ENCODE peak calls at places on chromosomes 6 and 20, in six cellular contexts. T is uterus, W is endothelial cell of umbilical vein, X is psoas muscle, D is AG04450, N is bronchial epithelial cell. O is an unnamed sample.

GRCh38 chr6:95572098-95572497 is 5.2 kb upstream of the MANEA start:
- DNase-seq in T (no peak), W (peak), X (no peak), D (no peak), N (peak), O (no peak)

GRCh38 chr20:63087872-63088680 is 81.3 kb upstream of the BHLHE23 start:
- DNase-seq in T (peak), W (no peak), X (no peak), D (no peak), N (no peak), O (no peak)

GRCh38 chr6:55675936-55676335 is 96.9 kb upstream of the HMGCLL1 start:
- DNase-seq in T (no peak), W (no peak), X (no peak), D (no peak), N (no peak), O (no peak)

GRCh38 chr6:22053385-22053997 is 243.3 kb downstream of the PRL start:
- DNase-seq in T (no peak), W (no peak), X (no peak), D (no peak), N (no peak), O (no peak)

GRCh38 chr20:60269571-60270162 is 311.4 kb downstream of the CDH26 start:
- DNase-seq in T (no peak), W (no peak), X (no peak), D (no peak), N (no peak), O (no peak)

GRCh38 chr20:57964011-57964862 is 254.4 kb upstream of the PMEPA1 start:
- DNase-seq in T (no peak), W (no peak), X (peak), D (no peak), N (no peak), O (no peak)

GRCh38 chr6:5782783-5783567 is 223.8 kb downstream of the NRN1 start:
- DNase-seq in T (no peak), W (no peak), X (peak), D (peak), N (no peak), O (no peak)

GRCh38 chr20:53609501-53610445 is 16.1 kb upstream of the ZNF217 start:
- DNase-seq in T (no peak), W (peak), X (peak), D (no peak), N (peak), O (no peak)

GRCh38 chr6:150588862-150589499 is 10.7 kb upstream of the PLEKHG1 start:
- DNase-seq in T (no peak), W (no peak), X (no peak), D (no peak), N (no peak), O (no peak)

GRCh38 chr6:102732908-102733307 is 1339.4 kb downstream of the GRIK2 start:
- DNase-seq in T (no peak), W (no peak), X (no peak), D (no peak), N (peak), O (no peak)

GRCh38 chr6:11672669-11673068 is 105.9 kb downstream of the ADTRP start:
- DNase-seq in T (no peak), W (no peak), X (no peak), D (no peak), N (no peak), O (no peak)

GRCh38 chr6:11672261-11672660 is 106.3 kb downstream of the ADTRP start:
- DNase-seq in T (no peak), W (no peak), X (no peak), D (no peak), N (no peak), O (no peak)

GRCh38 chr6:11681357-11681756 is 97.2 kb downstream of the ADTRP start:
- DNase-seq in T (no peak), W (no peak), X (no peak), D (no peak), N (no peak), O (no peak)

GRCh38 chr6:11675610-11676009 is 103.0 kb downstream of the ADTRP start:
- DNase-seq in T (no peak), W (no peak), X (no peak), D (no peak), N (peak), O (no peak)
- TF ChIP-seq CTCF in T (no peak), W (no peak), X (peak), D (peak), N (peak), O (no peak)

DNA sequence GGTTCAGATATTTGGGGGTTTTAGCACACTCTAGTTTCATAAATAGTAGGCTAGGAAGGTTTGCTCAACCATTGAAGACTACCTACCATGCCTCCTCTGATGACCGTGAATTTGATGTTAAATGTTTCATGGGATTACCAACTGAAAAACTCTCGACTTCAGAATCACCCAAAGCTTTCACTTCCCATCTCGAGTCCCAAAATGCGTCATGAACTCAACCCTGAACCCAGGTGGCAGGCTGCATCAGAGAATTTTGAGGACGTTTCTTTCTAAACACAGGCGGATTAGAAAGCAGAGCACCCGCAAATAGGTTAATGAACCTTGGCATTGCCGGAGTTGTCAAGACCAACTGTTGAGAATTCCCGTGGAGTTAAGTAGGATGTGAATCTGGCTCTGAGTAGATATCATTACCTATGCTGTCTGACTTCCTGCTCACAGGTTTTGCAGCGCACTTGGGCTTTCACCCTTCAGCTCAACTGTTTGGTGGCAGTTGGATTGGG is 98.4 kb upstream of the ADTRP start:
- DNase-seq in T (no peak), W (no peak), X (no peak), D (no peak), N (no peak), O (no peak)
- H3K4me3 ChIP-seq in T (no peak), W (no peak), X (no peak), D (no peak), N (no peak), O (no peak)

DNA sequence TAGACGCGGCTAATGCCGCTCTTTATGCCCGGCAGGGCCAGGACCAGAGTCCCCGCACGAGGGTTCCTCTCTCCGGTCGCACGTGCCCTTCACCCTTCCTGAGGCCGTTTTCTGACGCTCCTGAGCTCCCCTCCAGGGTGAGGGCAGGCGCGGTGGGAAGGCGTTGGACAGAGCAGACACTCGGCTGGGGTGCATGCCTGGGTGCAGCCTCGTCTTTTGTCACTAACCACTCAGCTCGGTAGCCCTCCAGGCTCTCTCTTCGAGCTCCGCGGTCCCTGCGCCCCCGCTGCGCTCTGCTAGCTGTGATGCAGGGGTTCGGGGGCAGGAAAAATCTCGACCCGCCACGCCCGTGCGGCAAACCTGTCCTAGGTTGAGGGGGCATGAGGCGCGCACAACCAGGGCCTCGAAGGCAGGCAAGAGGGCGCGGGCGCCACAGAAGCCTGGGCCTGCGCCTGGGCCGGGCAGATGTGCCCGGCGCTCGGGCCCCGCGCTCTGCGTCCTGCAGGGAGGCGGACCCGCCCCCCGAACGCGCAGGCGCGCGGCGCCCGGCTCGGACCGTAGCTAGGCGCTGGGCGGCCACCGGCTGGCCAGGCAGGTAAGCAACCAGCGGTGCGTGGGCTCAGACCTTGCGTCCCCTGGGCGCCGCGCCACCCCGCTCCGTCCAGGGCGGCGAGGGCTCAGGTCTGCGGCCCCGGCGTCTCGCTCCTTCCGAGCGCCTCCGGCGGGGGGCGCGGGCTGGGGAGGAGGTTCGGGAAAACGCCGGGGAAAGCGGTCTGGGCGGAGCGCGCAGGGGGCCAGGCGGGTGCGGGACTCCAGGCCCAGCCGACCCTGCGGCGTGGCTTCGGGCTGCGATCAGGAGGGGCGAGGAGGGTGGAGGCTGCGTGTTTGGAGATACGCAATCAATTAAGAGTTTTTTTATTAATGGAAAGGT is at the start of gene L3MBTL1:
- DNase-seq in T (no peak), W (peak), X (peak), D (no peak), N (peak), O (no peak)
- TF ChIP-seq CTCF in T (no peak), W (no peak), X (no peak), D (peak), N (peak), O (no peak)

GRCh38 chr6:122792796-122793195 is 3.7 kb downstream of the SMPDL3A start:
- DNase-seq in T (no peak), W (no peak), X (no peak), D (no peak), N (no peak), O (no peak)

GRCh38 chr6:122788663-122789062 is 395 bp upstream of the SMPDL3A start:
- DNase-seq in T (no peak), W (no peak), X (no peak), D (no peak), N (no peak), O (no peak)

GRCh38 chr6:122789862-122790739 is 1.0 kb downstream of the SMPDL3A start:
- DNase-seq in T (peak), W (peak), X (peak), D (no peak), N (peak), O (no peak)

GRCh38 chr6:122789078-122789861 is at the start of gene SMPDL3A:
- DNase-seq in T (peak), W (peak), X (peak), D (peak), N (peak), O (peak)

GRCh38 chr6:122790740-122791679 is 2.0 kb downstream of the SMPDL3A start:
- DNase-seq in T (no peak), W (no peak), X (no peak), D (no peak), N (no peak), O (no peak)
- H3K4me3 ChIP-seq in T (peak), W (no peak), X (peak), D (peak), N (no peak), O (peak)

GRCh38 chr20:25325073-25325472 is 65.6 kb downstream of the ABHD12 start:
- DNase-seq in T (no peak), W (no peak), X (no peak), D (no peak), N (no peak), O (no peak)

GRCh38 chr20:25321991-25322390 is 68.6 kb downstream of the ABHD12 start:
- DNase-seq in T (no peak), W (no peak), X (no peak), D (no peak), N (no peak), O (no peak)

GRCh38 chr20:25324412-25324811 is 66.2 kb downstream of the ABHD12 start:
- DNase-seq in T (no peak), W (no peak), X (no peak), D (no peak), N (no peak), O (no peak)

GRCh38 chr20:25321262-25321831 is 69.3 kb downstream of the ABHD12 start:
- DNase-seq in T (peak), W (no peak), X (no peak), D (no peak), N (no peak), O (no peak)

GRCh38 chr20:25323486-25324246 is 67.0 kb downstream of the ABHD12 start:
- DNase-seq in T (no peak), W (no peak), X (no peak), D (no peak), N (no peak), O (no peak)
- TF ChIP-seq CTCF in T (no peak), W (no peak), X (no peak), D (no peak), N (no peak), O (no peak)

GRCh38 chr20:49831770-49832631 is 19.4 kb downstream of the SLC9A8 start:
- DNase-seq in T (no peak), W (no peak), X (no peak), D (no peak), N (no peak), O (no peak)
- H3K4me3 ChIP-seq in T (no peak), W (no peak), X (no peak), D (no peak), N (no peak), O (no peak)

DNA sequence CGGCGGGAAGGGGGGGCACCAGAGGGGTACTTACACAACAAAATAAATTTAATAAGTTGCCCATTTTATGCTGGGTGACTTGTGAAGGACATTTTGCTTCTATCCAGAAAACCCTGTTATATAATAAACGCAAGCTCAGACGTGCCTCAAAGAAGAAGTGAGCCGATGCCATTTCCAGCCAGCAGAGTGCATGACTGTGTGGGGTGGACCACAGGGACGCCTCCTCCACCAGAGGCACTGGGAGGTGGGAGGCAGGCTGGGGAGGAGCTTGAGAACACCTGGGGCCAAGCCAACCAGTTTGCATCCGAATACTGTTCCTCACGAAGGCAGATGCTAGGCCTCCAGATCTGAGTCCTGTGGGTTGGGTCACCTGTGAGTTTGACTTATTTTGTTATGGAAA is 363.9 kb downstream of the RNGTT start:
- DNase-seq in T (no peak), W (no peak), X (no peak), D (no peak), N (no peak), O (no peak)
- TF ChIP-seq CTCF in T (no peak), W (no peak), X (no peak), D (no peak), N (no peak), O (no peak)

GRCh38 chr6:149480502-149481280 is 4.1 kb downstream of the ZC3H12D start:
- DNase-seq in T (no peak), W (no peak), X (no peak), D (no peak), N (no peak), O (no peak)
- H3K4me3 ChIP-seq in T (no peak), W (no peak), X (no peak), D (no peak), N (no peak), O (no peak)